ENCODE peak calls at places on chromosomes 5 and 9, in five cellular contexts. M is M059J, A is neural crest cell, R is hippocampal formation, E is NCI-H2171 treated with DMSO at 0.1 percent for 48 hours. F is an unnamed sample.

GRCh38 chr9:134496413-134497282 is 145.0 kb upstream of the COL5A1 start:
- DNase-seq in A (no peak), M (peak), R (no peak), E (no peak), F (peak)

GRCh38 chr5:128227984-128228383 is 144.4 kb downstream of the SLC12A2 start:
- DNase-seq in R (no peak), E (no peak), M (peak), A (no peak), F (peak)

GRCh38 chr5:169160405-169160901 is 140.5 kb downstream of the SLIT3 start:
- DNase-seq in R (no peak), A (no peak), E (no peak), M (peak), F (peak)

GRCh38 chr5:60835554-60835953 is 8.5 kb downstream of the ELOVL7 start:
- DNase-seq in R (no peak), A (no peak), E (no peak), M (peak), F (no peak)

GRCh38 chr5:124923131-124923530 is 176.7 kb upstream of the ZNF608 start:
- DNase-seq in E (peak), A (no peak), M (no peak), R (peak), F (no peak)

GRCh38 chr5:73791389-73791788 is 165.4 kb downstream of the ARHGEF28 start:
- DNase-seq in A (no peak), R (no peak), E (no peak), M (no peak), F (no peak)

GRCh38 chr5:66666778-66667177 is 70.6 kb downstream of the MAST4 start:
- DNase-seq in E (peak), M (no peak), A (no peak), R (no peak), F (no peak)

GRCh38 chr5:173123416-173123815 is 20.9 kb upstream of the BNIP1 start:
- DNase-seq in R (no peak), A (no peak), M (peak), E (no peak), F (no peak)

GRCh38 chr9:127838375-127839078 is 15.9 kb downstream of the ENG start:
- DNase-seq in M (peak), A (peak), R (no peak), E (no peak), F (peak)